ENCODE peak calls at places on chromosomes 7 and 10, in five cellular contexts. J is HCT116, N is adrenal gland, B is fibroblast of the aortic adventitia, R is AG04450. Q is an unnamed sample.

GRCh38 chr7:46215987-46216567 is 295.0 kb upstream of the IGFBP3 start:
- DNase-seq in B (no peak), J (no peak), N (no peak), R (no peak), Q (no peak)

GRCh38 chr10:17179002-17179401 is 22.5 kb downstream of the TRDMT1 start:
- DNase-seq in N (no peak), J (no peak), B (peak; percentile 31), R (no peak), Q (no peak)

GRCh38 chr7:158957507-158957900 is 101.1 kb downstream of the DYNC2I1 start:
- DNase-seq in N (no peak), B (no peak), R (no peak), J (no peak), Q (no peak)

GRCh38 chr10:97099089-97099488 is 86.7 kb downstream of the SLIT1 start:
- DNase-seq in B (no peak), J (no peak), N (no peak), R (no peak), Q (no peak)

GRCh38 chr10:66931340-66931948 is 5.6 kb downstream of the LRRTM3 start:
- DNase-seq in R (peak; percentile 41), J (peak; percentile 55), B (peak; percentile 81), N (no peak), Q (peak; percentile 13)

GRCh38 chr7:47945261-47946015 is 2.8 kb downstream of the PKD1L1 start:
- DNase-seq in J (peak; percentile 51), B (peak; percentile 76), N (peak; percentile 79), R (no peak), Q (peak; percentile 44)

GRCh38 chr7:99019523-99020412 is 124.1 kb downstream of the SMURF1 start:
- DNase-seq in J (no peak), R (no peak), N (no peak), B (no peak), Q (no peak)

GRCh38 chr7:105876964-105877601 is 684 bp upstream of the ATXN7L1 start:
- DNase-seq in J (peak; percentile 4), B (peak; percentile 54), N (peak; percentile 44), R (no peak), Q (peak; percentile 76)

GRCh38 chr10:110783509-110784103 is 88.1 kb upstream of the PDCD4 start:
- DNase-seq in B (peak; percentile 23), J (no peak), N (no peak), R (no peak), Q (no peak)

GRCh38 chr7:41107330-41107937 is 595.5 kb downstream of the INHBA start:
- DNase-seq in R (no peak), J (peak; percentile 50), B (peak; percentile 40), N (no peak), Q (no peak)

GRCh38 chr10:58704226-58705200 is 191.8 kb downstream of the BICC1 start:
- DNase-seq in B (peak; percentile 86), J (no peak), R (no peak), N (no peak), Q (peak; percentile 82)

GRCh38 chr10:113097046-113097415 is 147.0 kb downstream of the TCF7L2 start:
- DNase-seq in J (no peak), B (no peak), N (no peak), R (no peak), Q (no peak)

GRCh38 chr10:76242956-76243355 is 811.5 kb downstream of the LRMDA start:
- DNase-seq in R (no peak), B (no peak), J (no peak), N (no peak), Q (no peak)

GRCh38 chr10:79180619-79181221 is 112.0 kb downstream of the ZMIZ1 start:
- DNase-seq in J (no peak), B (no peak), N (no peak), R (no peak), Q (no peak)

GRCh38 chr10:79178070-79178576 is 109.4 kb downstream of the ZMIZ1 start:
- DNase-seq in R (no peak), J (no peak), N (no peak), B (no peak), Q (no peak)

GRCh38 chr10:79181227-79181626 is 112.5 kb downstream of the ZMIZ1 start:
- DNase-seq in R (no peak), J (no peak), N (no peak), B (no peak), Q (no peak)

GRCh38 chr10:79178614-79179403 is 110.0 kb downstream of the ZMIZ1 start:
- DNase-seq in R (peak; percentile 79), J (no peak), B (peak; percentile 86), N (no peak), Q (peak; percentile 72)

GRCh38 chr10:79179404-79180309 is 110.9 kb downstream of the ZMIZ1 start:
- DNase-seq in B (no peak), N (no peak), R (no peak), J (no peak), Q (no peak)
- TF ChIP-seq CTCF in B (peak; percentile 14), N (no peak), R (peak; percentile 21), J (no peak), Q (peak; percentile 7)

DNA sequence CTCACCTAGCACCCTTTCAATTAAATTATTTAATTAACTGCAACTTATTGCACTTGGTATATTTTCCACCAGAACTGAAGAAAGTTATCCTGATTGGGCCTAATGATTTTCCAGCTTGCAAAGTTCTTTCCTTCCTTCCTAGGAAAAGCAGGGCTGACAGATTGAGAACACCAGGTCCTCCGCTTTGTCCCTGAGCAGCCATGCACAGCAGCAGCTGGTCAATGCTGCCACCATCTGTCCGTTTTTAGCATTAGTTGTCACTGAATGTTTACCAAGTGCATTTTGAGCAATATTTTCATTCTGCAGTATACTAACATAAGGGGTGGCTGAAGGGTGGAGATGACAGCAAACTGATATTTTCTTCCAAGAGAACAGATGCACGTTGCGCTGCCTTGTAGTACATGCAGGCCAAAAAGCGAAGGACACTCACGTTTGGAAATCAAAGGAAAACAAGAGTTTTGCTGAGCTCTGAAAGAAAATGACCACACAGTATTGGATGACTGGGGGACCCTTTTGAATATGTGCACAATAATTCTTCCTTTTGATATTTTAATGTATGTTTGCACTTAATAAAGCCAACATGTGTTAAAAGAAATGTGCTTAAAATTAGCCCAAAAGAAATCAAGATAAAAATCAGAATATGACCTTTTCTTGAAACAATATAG is 248.8 kb upstream of the PTN start:
- DNase-seq in J (peak; percentile 22), B (peak; percentile 86), R (peak; percentile 59), N (peak; percentile 46), Q (peak; percentile 90)
- TF ChIP-seq CTCF in J (peak; percentile 62), B (peak; percentile 90), R (peak; percentile 92), N (peak; percentile 44), Q (peak; percentile 87)

GRCh38 chr10:71908998-71909397 is 55.2 kb upstream of the CHST3 start:
- DNase-seq in R (no peak), B (no peak), N (no peak), J (no peak), Q (no peak)

GRCh38 chr10:71916827-71917226 is 47.4 kb upstream of the CHST3 start:
- DNase-seq in B (no peak), R (no peak), N (no peak), J (no peak), Q (no peak)

GRCh38 chr10:71909399-71910083 is 54.7 kb upstream of the CHST3 start:
- DNase-seq in J (no peak), B (no peak), R (no peak), N (no peak), Q (no peak)

GRCh38 chr10:71911296-71911954 is 52.8 kb upstream of the CHST3 start:
- DNase-seq in R (no peak), B (peak; percentile 50), J (no peak), N (no peak), Q (no peak)

DNA sequence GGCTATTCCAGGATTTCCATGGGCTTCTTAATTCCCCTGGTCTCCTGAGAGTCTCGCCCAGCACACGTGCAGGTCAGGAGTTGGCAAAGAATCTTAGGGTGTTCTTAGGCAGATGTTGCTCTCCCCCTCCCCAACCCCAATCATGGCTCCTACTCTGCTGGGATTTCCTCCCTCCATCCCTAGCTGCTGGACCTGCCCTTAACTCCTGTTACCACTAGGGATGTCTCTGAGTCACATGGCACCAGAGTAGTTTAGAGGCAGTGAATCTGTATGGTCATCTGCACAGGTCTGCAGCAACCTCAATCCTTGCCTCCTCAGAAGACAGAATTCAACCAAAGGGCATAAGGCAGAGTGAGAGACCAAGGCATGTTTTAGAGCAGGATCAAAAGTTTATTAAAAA is 51.8 kb upstream of the CHST3 start:
- DNase-seq in R (no peak), B (peak; percentile 8), J (no peak), N (no peak), Q (no peak)
- TF ChIP-seq CTCF in R (peak; percentile 17), B (peak; percentile 25), J (no peak), N (no peak), Q (no peak)

GRCh38 chr10:71244638-71245419 is 32.5 kb downstream of the UNC5B start:
- DNase-seq in R (peak; percentile 84), B (peak; percentile 94), J (no peak), N (no peak), Q (peak; percentile 99)

GRCh38 chr10:71241899-71242620 is 29.7 kb downstream of the UNC5B start:
- DNase-seq in J (no peak), B (no peak), N (no peak), R (no peak), Q (peak; percentile 62)

GRCh38 chr10:71241114-71241898 is 28.9 kb downstream of the UNC5B start:
- DNase-seq in B (peak; percentile 81), R (no peak), J (no peak), N (no peak), Q (peak; percentile 74)

GRCh38 chr10:71243756-71244637 is 31.6 kb downstream of the UNC5B start:
- DNase-seq in R (no peak), B (peak; percentile 42), J (no peak), N (no peak), Q (peak; percentile 91)

GRCh38 chr10:71242621-71243009 is 30.2 kb downstream of the UNC5B start:
- DNase-seq in R (no peak), J (no peak), N (no peak), B (no peak), Q (no peak)
- TF ChIP-seq CTCF in R (no peak), J (no peak), N (no peak), B (no peak), Q (no peak)

DNA sequence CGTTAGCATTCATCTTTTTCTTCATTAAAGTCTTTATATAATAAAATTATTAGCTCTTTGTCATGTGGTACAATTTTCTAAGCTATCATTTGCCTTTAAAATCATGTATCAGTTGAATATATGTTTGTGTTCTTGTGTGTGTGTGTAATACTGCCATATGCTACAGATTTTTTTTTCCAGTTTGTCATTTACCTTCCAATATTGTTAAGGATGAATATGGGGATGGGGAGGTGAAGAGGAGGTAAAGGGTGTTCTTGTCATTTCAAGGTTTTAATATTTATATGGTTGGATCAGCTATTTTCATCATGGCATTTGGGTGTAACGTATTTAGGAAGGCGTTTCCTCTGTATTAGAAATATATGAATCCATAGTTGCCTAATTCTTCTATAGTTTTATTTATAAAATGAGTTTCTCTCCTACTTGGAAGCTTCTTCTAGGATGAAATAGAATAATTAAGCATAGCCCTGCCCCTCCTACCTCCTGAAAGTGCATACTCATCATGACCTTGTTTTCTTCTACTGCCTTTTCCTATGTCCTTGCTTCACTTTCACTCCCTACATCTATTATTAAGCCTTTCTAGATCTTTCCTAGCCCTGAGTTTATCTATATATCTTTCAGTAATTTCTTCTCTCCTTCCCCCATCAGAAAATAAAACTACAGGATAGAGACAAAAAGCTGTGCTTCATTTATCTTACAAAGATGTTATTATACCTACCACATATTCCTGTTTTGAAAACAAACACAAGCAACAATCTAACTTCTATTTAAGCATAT is 25.1 kb downstream of the RAB18 start:
- DNase-seq in J (no peak), R (no peak), N (no peak), B (peak; percentile 39), Q (no peak)
- TF ChIP-seq CTCF in J (no peak), R (no peak), N (no peak), B (no peak), Q (no peak)

Q was measured in foreskin fibroblast.